ENCODE peak calls at places on chromosome X, in five cellular contexts. U, X, Q, A and T are unnamed samples.

GRCh38 chrX:46279925-46280313 is 265.3 kb downstream of the ZNF674 start:
- DNase-seq in U (no peak), X (peak), Q (no peak), A (peak), T (no peak)

GRCh38 chrX:154840856-154841255 is 6.4 kb upstream of the SMIM9 start:
- DNase-seq in U (no peak), X (peak), Q (no peak), A (peak), T (no peak)

GRCh38 chrX:38285649-38286048 is 41.7 kb downstream of the RPGR start:
- DNase-seq in U (no peak), X (no peak), Q (no peak), A (no peak), T (no peak)

GRCh38 chrX:72394518-72395163 is 88.9 kb upstream of the CITED1 start:
- DNase-seq in U (peak), X (peak), Q (no peak), A (peak), T (no peak)

GRCh38 chrX:115047181-115047580 is 29.8 kb upstream of the IL13RA2 start:
- DNase-seq in U (no peak), X (peak), Q (no peak), A (no peak), T (no peak)

GRCh38 chrX:2751291-2751690 is 549 bp upstream of the XG start:
- DNase-seq in U (no peak), X (peak), Q (no peak), A (no peak), T (no peak)

GRCh38 chrX:154712781-154713391 is 38.0 kb downstream of the GAB3 start:
- DNase-seq in U (no peak), X (peak), Q (peak), A (peak), T (no peak)

GRCh38 chrX:50202539-50202938 is 1.7 kb upstream of the AKAP4 start:
- DNase-seq in U (no peak), X (peak), Q (no peak), A (peak), T (no peak)

GRCh38 chrX:57227691-57228090 is 58.8 kb upstream of the FAAH2 start:
- DNase-seq in U (no peak), X (no peak), Q (no peak), A (no peak), T (no peak)

DNA sequence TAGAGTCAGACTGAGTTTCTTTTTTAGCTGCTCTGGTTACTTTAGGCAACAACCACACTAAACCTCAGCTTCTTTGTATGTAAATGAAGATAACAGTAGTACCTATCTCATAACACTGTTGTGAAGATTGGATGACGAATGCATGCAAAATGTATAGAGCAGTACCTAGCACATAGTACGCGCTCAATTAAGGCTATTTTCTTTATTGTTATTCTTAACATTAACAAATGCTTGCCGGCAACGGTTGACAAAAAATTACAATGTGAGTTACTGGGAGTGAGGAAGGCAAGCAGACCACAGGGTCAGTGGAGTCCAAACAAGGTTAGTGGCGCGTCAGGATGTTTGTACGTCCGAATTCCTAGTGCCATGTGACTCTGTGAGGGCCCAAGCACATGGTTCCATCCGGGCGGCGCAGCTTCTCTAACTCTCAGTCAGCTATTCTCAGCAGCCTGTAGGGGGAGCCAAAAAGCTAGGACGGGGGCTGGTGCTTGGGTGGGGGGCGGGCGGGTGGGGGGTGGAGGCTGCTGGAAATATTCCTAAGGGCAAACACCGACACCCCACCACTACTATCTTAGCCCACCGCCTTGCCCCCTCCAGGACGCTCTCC is 795 bp upstream of the NALF2 start:
- DNase-seq in U (no peak), X (no peak), Q (no peak), A (peak), T (no peak)
- TF ChIP-seq CTCF in U (no peak), X (peak), Q (no peak), A (peak), T (peak)

GRCh38 chrX:21933077-21933476 is 7.4 kb upstream of the SMS start:
- DNase-seq in U (peak), X (no peak), Q (no peak), A (no peak), T (no peak)
- TF ChIP-seq CTCF in U (no peak), X (peak), Q (no peak), A (no peak), T (no peak)

GRCh38 chrX:122184791-122185190 is 999.3 kb upstream of the GRIA3 start:
- DNase-seq in U (no peak), X (no peak), Q (no peak), A (no peak), T (no peak)
- TF ChIP-seq CTCF in U (no peak), X (no peak), Q (no peak), A (no peak), T (no peak)

GRCh38 chrX:7921750-7922149 is 5.5 kb downstream of the PNPLA4 start:
- DNase-seq in U (no peak), X (no peak), Q (no peak), A (no peak), T (no peak)

GRCh38 chrX:7925867-7926472 is 1.2 kb downstream of the PNPLA4 start:
- DNase-seq in U (no peak), X (peak), Q (peak), A (peak), T (no peak)

GRCh38 chrX:7926501-7926900 is 712 bp downstream of the PNPLA4 start:
- DNase-seq in U (no peak), X (no peak), Q (no peak), A (peak), T (no peak)

GRCh38 chrX:7926914-7927258 is 327 bp downstream of the PNPLA4 start:
- DNase-seq in U (no peak), X (no peak), Q (no peak), A (no peak), T (no peak)

DNA sequence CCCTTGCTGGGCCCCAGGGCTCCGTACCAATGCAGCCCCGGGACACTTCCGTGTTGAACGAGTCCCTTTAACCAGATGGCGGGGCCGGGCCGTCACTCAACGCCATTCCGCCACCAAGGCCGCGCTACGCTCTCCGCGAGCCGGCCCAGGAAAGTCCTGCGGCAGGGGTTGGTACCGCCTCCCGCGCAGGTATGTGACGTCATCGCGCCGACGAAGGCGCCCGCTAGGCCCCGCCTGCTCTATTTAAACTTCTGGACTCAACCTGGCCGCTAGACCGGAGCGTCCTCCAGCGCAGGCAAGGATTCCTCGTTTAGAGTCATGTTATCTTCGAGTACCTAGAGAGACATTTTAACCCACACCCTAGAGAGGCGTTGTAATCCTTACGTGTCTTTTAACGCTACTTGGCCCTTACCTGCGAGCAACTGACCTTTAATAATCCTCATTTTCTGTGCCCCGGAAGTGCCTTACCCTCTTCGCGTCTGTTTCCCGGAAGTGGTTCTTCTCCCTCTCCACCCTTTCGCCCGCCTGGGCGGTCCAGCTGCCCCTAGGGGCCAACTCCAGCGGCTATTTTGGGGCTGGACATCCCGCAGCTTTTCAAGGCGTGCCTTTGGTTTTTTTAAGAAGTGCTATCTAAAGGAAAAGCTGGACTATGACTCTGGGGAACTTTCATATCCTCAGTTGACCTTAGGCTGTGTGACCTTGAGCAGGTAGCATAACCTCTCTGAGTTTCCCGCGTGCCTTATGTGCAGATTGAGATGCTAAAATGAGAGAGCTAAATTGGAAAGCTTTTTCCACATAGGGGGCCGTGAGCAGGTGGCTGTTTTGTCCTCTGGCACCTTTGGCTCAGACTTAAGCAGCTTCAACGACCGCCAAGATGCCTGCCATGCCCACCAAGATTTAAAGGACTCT is at the start of gene PNPLA4:
- DNase-seq in U (peak), X (peak), Q (peak), A (peak), T (peak)
- TF ChIP-seq CTCF in U (no peak), X (no peak), Q (peak), A (peak), T (peak)

GRCh38 chrX:102696303-102696702 is 15.9 kb upstream of the GPRASP2 start:
- DNase-seq in U (no peak), X (no peak), Q (no peak), A (no peak), T (no peak)
- TF ChIP-seq CTCF in U (no peak), X (no peak), Q (no peak), A (no peak), T (no peak)

GRCh38 chrX:19193584-19193983 is 71.3 kb upstream of the ADGRG2 start:
- DNase-seq in U (no peak), X (no peak), Q (no peak), A (no peak), T (no peak)
- TF ChIP-seq CTCF in U (no peak), X (no peak), Q (no peak), A (no peak), T (no peak)

GRCh38 chrX:23907496-23908218 is at the start of the genes APOO and CXorf58:
- DNase-seq in U (peak), X (peak), Q (peak), A (peak), T (peak)
- TF ChIP-seq CTCF in U (peak), X (peak), Q (peak), A (peak), T (peak)

GRCh38 chrX:67503453-67503852 is 40.4 kb upstream of the AR start:
- DNase-seq in U (no peak), X (no peak), Q (no peak), A (no peak), T (no peak)

GRCh38 chrX:67503004-67503403 is 40.8 kb upstream of the AR start:
- DNase-seq in U (no peak), X (no peak), Q (no peak), A (no peak), T (no peak)

DNA sequence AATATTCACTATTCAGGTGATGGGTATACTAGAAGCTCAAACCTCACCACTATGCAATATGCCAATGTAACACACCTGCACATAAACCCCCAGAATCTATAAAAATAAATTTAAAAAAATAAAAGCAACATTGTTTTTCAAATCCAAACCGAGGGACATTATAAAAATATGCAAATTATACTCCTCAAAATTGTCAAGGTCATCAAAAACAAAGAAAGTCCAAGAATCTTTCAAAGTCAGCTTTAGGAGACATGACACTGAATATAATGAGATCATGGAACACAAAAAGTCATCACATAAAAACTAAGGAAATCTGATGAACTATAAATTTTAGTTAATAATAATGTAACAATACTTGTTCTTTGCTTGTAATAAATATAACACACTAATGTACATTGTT is 43.2 kb upstream of the AR start:
- DNase-seq in U (no peak), X (no peak), Q (no peak), A (no peak), T (no peak)
- TF ChIP-seq CTCF in U (no peak), X (no peak), Q (no peak), A (no peak), T (no peak)